ENCODE peak calls at places on chromosomes 4 and X, in ten cellular contexts. N is ovary, E is HFF-Myc, H is GM10248, A is uterus, J is nephron progenitor cell, U is endothelial cell of umbilical vein, Z is OCI-LY7, B is heart left ventricle, G is fibroblast of pulmonary artery. R is an unnamed sample.

GRCh38 chr4:78606530-78607095 is 55.0 kb downstream of the ANXA3 start:
- DNase-seq in H (no peak), B (no peak), A (no peak), E (no peak), U (no peak), J (no peak), Z (no peak), N (no peak), G (no peak), R (no peak)

GRCh38 chrX:79161655-79162054 is 17.2 kb downstream of the GPR174 start:
- DNase-seq in J (no peak), N (no peak), H (peak), B (no peak), Z (peak), U (no peak), E (no peak), A (no peak), G (no peak), R (no peak)

GRCh38 chrX:110914281-110914680 is 118.7 kb upstream of the CHRDL1 start:
- DNase-seq in B (no peak), Z (no peak), J (no peak), G (no peak), A (no peak), E (no peak), U (no peak), H (no peak), N (no peak), R (no peak)

GRCh38 chrX:103831803-103832544 is at the start of gene RAB9B:
- DNase-seq in N (peak), J (peak), Z (no peak), A (peak), H (peak), B (peak), U (peak), G (no peak), E (no peak), R (peak)

GRCh38 chrX:153549807-153550206 is 32.4 kb downstream of the ATP2B3 start:
- DNase-seq in N (no peak), H (no peak), B (no peak), A (no peak), U (no peak), G (no peak), E (no peak), J (no peak), Z (no peak), R (no peak)

GRCh38 chr4:22574880-22575279 is 59.0 kb upstream of the ADGRA3 start:
- DNase-seq in Z (no peak), N (no peak), J (no peak), H (no peak), A (no peak), U (no peak), E (no peak), G (no peak), B (no peak), R (no peak)

GRCh38 chr4:58144721-58145120 is 1034.5 kb upstream of the IGFBP7 start:
- DNase-seq in H (no peak), Z (no peak), U (no peak), E (no peak), G (no peak), A (no peak), N (no peak), J (no peak), B (no peak), R (no peak)

GRCh38 chr4:159240690-159241089 is 137.8 kb downstream of the RAPGEF2 start:
- DNase-seq in N (no peak), H (no peak), B (no peak), A (no peak), E (no peak), J (no peak), U (no peak), G (peak), Z (no peak), R (no peak)

GRCh38 chrX:1599791-1600405 is 8.5 kb downstream of the AKAP17A start:
- DNase-seq in B (no peak), H (no peak), U (no peak), N (no peak), G (no peak), J (no peak), A (no peak), Z (no peak), E (no peak), R (no peak)

GRCh38 chrX:18892881-18893280 is 91.0 kb downstream of the PHKA2 start:
- DNase-seq in B (no peak), A (no peak), G (no peak), U (no peak), E (no peak), Z (no peak), J (no peak), N (no peak), H (no peak), R (no peak)

GRCh38 chrX:70434352-70434866 is 10.2 kb upstream of the DLG3 start:
- DNase-seq in G (peak), H (peak), B (peak), A (peak), J (peak), N (peak), E (no peak), Z (peak), U (peak), R (peak)

GRCh38 chrX:106894392-106894909 is 8.7 kb downstream of the RIPPLY1 start:
- DNase-seq in U (peak), G (peak), N (peak), H (peak), E (peak), Z (peak), B (no peak), A (peak), J (peak), R (peak)

GRCh38 chr4:8032381-8032780 is 92.7 kb upstream of the AFAP1 start:
- DNase-seq in E (no peak), A (no peak), G (no peak), J (no peak), N (no peak), U (no peak), Z (no peak), H (no peak), B (no peak), R (no peak)

GRCh38 chrX:45322820-45323219 is 122.1 kb upstream of the DIPK2B start:
- DNase-seq in E (no peak), Z (no peak), J (no peak), G (peak), U (no peak), B (no peak), A (no peak), H (no peak), N (no peak), R (no peak)

GRCh38 chrX:134294548-134294947 is 57.6 kb downstream of the CCDC160 start:
- DNase-seq in N (no peak), Z (peak), B (no peak), H (no peak), A (no peak), E (no peak), J (no peak), U (peak), G (peak), R (no peak)

GRCh38 chr4:32858971-32859370 is 2138.8 kb downstream of the PCDH7 start:
- DNase-seq in N (no peak), B (no peak), J (no peak), H (no peak), A (no peak), E (peak), U (no peak), G (peak), Z (no peak), R (no peak)

GRCh38 chrX:69093960-69094935 is 71.0 kb downstream of the PJA1 start:
- DNase-seq in N (no peak), G (peak), J (peak), B (no peak), H (peak), A (peak), E (no peak), Z (peak), U (peak), R (peak)

GRCh38 chr4:151438154-151438553 is 29.2 kb downstream of the FHIP1A start:
- DNase-seq in H (no peak), U (no peak), B (no peak), A (no peak), E (no peak), N (no peak), J (no peak), Z (no peak), G (no peak), R (no peak)

GRCh38 chrX:136162827-136163427 is 15.6 kb downstream of the FHL1 start:
- DNase-seq in E (no peak), B (peak), N (no peak), H (peak), J (peak), G (peak), Z (peak), A (peak), U (peak), R (peak)

GRCh38 chr4:137892134-137892533 is 350.0 kb downstream of the SLC7A11 start:
- DNase-seq in N (no peak), U (no peak), J (no peak), G (no peak), B (no peak), Z (no peak), A (no peak), H (no peak), E (no peak), R (no peak)

GRCh38 chr4:150229538-150229937 is 151.3 kb downstream of the DCLK2 start:
- DNase-seq in A (no peak), H (no peak), E (no peak), N (no peak), B (no peak), J (no peak), Z (no peak), G (peak), U (peak), R (no peak)

GRCh38 chr4:112348488-112349158 is 51.5 kb downstream of the ALPK1 start:
- DNase-seq in H (no peak), U (peak), Z (no peak), N (no peak), J (peak), B (peak), A (no peak), G (peak), E (peak), R (peak)

GRCh38 chr4:171954650-171955049 is 141.4 kb downstream of the GALNTL6 start:
- DNase-seq in E (no peak), G (no peak), H (no peak), N (no peak), Z (no peak), B (no peak), A (no peak), J (no peak), U (no peak), R (no peak)

GRCh38 chr4:84803720-84804119 is 162.8 kb downstream of the WDFY3 start:
- DNase-seq in B (no peak), J (no peak), N (no peak), H (no peak), Z (no peak), U (peak), A (no peak), G (no peak), E (no peak), R (no peak)

GRCh38 chr4:176238819-176239218 is 30.2 kb downstream of the ASB5 start:
- DNase-seq in J (no peak), A (no peak), U (peak), G (peak), Z (no peak), N (no peak), H (no peak), E (no peak), B (no peak), R (no peak)

GRCh38 chrX:143664302-143664701 is 28.4 kb upstream of the SLITRK4 start:
- DNase-seq in J (no peak), Z (peak), E (no peak), B (no peak), N (no peak), H (no peak), G (peak), U (no peak), A (no peak), R (peak)

GRCh38 chrX:143663755-143664154 is 27.9 kb upstream of the SLITRK4 start:
- DNase-seq in G (peak), J (no peak), N (no peak), H (no peak), Z (no peak), A (no peak), E (no peak), U (no peak), B (no peak), R (no peak)

GRCh38 chrX:143669395-143669794 is 33.5 kb upstream of the SLITRK4 start:
- DNase-seq in E (no peak), A (no peak), U (no peak), N (no peak), Z (no peak), J (no peak), H (no peak), G (peak), B (no peak), R (no peak)
- TF ChIP-seq CTCF in E (no peak), A (no peak), U (no peak), N (no peak), Z (peak), J (peak), H (no peak), G (peak), B (peak), R (peak)

GRCh38 chrX:150063673-150064072 is 125.4 kb upstream of the EOLA2 start:
- DNase-seq in H (no peak), G (no peak), N (no peak), E (no peak), B (no peak), A (no peak), J (no peak), Z (no peak), U (no peak), R (no peak)

GRCh38 chrX:150063138-150063518 is 124.8 kb upstream of the EOLA2 start:
- DNase-seq in A (no peak), H (no peak), J (no peak), Z (no peak), N (no peak), E (no peak), U (no peak), B (no peak), G (no peak), R (no peak)

GRCh38 chrX:150058728-150059127 is 120.4 kb upstream of the EOLA2 start:
- DNase-seq in E (no peak), B (no peak), Z (no peak), A (no peak), U (no peak), G (no peak), N (no peak), J (no peak), H (no peak), R (no peak)

GRCh38 chrX:150060406-150060805 is 122.1 kb upstream of the EOLA2 start:
- DNase-seq in Z (no peak), N (no peak), G (no peak), J (no peak), U (no peak), A (no peak), E (no peak), B (no peak), H (no peak), R (no peak)

GRCh38 chrX:150062292-150063137 is 124.2 kb upstream of the EOLA2 start:
- DNase-seq in E (peak), H (no peak), A (no peak), G (peak), J (no peak), N (no peak), U (peak), Z (no peak), B (no peak), R (no peak)
- TF ChIP-seq CTCF in E (no peak), H (no peak), A (no peak), G (peak), J (no peak), N (no peak), U (no peak), Z (no peak), B (no peak), R (no peak)

GRCh38 chrX:119783026-119783425 is 8.4 kb downstream of the RPL39 start:
- DNase-seq in N (no peak), A (no peak), U (no peak), Z (no peak), J (no peak), B (no peak), E (no peak), G (no peak), H (no peak), R (no peak)

GRCh38 chrX:119784747-119785446 is 6.5 kb downstream of the RPL39 start:
- DNase-seq in H (peak), N (no peak), J (peak), Z (peak), G (peak), U (peak), B (no peak), A (no peak), E (no peak), R (peak)
- TF ChIP-seq CTCF in H (peak), N (no peak), J (peak), Z (peak), G (peak), U (peak), B (peak), A (no peak), E (peak), R (peak)

DNA sequence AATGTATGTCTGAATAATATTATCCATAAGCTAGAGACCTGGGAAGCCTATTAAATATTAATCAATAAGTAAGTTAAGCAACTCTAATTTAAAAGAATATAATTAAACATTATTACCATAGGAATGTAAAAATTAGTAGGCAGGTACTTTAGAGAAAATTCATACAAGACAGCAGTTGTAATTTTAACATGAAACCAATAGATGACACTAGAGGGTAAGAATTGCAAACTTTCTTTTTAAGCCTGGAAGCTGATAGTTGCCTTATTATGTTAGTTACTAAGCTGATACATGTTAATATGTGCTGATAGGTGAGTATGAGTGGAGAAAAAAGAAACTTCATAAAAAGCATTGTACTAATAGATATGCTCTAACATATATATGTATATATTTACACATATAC is 1157.4 kb downstream of the FAM133A start:
- DNase-seq in J (no peak), G (peak), Z (no peak), A (no peak), E (no peak), H (no peak), U (no peak), B (no peak), N (no peak), R (no peak)
- TF ChIP-seq CTCF in J (peak), G (peak), Z (peak), A (no peak), E (no peak), H (peak), U (no peak), B (peak), N (no peak), R (peak)

DNA sequence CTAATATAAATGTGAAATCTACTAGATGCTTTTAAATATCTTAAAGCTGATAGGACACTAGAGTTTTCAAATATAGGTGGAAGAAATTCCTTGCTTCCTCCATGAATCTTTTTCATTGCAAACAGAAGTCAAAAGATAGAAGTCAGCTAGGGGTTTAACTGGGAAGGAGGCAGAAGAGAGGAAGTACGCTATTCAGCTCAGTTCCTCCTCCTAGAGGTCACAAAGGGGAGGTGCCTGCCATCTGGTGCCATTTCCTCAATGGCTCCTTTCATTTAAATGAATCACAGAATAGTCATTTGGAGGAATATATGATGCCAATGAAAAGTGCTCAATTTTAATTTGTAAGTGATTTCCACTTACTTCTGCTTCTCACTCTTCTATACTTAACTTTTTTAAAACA is 8.5 kb downstream of the COL25A1 start:
- DNase-seq in B (no peak), A (no peak), G (peak), N (no peak), E (no peak), H (no peak), Z (peak), J (peak), U (no peak), R (no peak)
- TF ChIP-seq CTCF in B (peak), A (no peak), G (peak), N (no peak), E (peak), H (peak), Z (peak), J (peak), U (no peak), R (peak)

DNA sequence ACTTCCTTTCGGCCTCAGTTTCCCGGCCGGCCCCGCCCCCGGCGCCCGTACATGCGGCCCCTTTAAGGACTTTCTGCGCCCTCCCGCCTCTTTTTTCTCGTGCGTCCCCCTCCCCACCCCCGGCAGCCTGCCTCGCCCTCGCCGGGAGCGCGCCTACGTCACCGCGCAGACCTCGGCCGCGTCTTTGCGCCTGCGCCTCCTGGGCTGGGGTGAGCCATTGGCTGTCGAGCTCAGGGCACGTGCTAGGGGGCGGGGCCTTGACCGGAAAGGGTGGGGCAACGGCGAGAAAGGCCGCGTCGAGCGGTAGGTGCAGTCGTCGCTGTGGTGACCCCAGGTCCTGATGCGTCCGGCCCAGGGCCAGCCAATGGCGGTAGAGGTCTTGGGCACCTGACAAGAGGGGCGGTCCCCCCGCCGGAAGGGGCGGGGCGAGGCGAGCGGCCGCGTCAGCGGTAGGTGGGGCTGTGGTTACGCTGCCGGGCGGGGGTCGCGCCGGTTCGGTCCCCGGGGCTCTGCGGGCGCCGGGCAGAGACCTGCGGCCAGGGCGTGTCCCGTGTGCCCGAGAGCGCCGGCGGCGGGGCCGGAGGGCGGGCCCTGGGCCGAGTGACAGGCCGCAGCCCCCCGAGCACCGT is at the start of gene UVSSA:
- DNase-seq in G (peak), N (peak), A (peak), J (peak), B (peak), H (peak), Z (peak), E (peak), U (peak), R (peak)
- TF ChIP-seq CTCF in G (no peak), N (no peak), A (peak), J (no peak), B (peak), H (no peak), Z (no peak), E (no peak), U (no peak), R (no peak)

DNA sequence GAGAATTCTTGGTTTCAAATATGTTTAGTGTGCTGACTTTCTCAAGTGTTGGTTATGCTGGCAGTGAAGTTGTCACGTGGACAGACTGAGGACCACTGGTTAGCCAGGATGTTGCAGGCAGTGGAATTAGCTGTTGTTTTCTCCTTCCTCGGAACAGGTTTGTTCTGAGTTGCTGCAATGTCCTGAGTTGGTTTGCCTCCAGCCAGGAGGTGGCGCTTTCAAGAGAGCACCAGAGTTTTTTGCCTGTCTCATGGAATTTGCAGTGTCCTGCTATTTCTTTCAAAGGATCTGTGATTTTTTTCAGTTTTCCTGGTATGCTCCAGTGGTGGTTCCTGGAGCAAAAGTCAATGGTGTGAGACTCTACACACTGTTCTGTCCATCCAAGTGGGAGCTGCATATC is 158.1 kb upstream of the CXorf66 start:
- DNase-seq in U (no peak), B (no peak), E (no peak), Z (no peak), G (peak), N (no peak), J (peak), A (no peak), H (no peak), R (no peak)
- TF ChIP-seq CTCF in U (no peak), B (no peak), E (no peak), Z (peak), G (peak), N (no peak), J (peak), A (no peak), H (peak), R (peak)

GRCh38 chr4:11626046-11626445 is 197.4 kb upstream of the HS3ST1 start:
- DNase-seq in G (no peak), E (no peak), N (no peak), J (no peak), Z (no peak), A (no peak), B (no peak), U (no peak), H (no peak), R (no peak)

GRCh38 chr4:11624370-11624769 is 195.7 kb upstream of the HS3ST1 start:
- DNase-seq in A (no peak), Z (no peak), N (no peak), J (no peak), H (no peak), U (no peak), B (no peak), G (no peak), E (no peak), R (no peak)

GRCh38 chr4:11622961-11623725 is 194.4 kb upstream of the HS3ST1 start:
- DNase-seq in N (no peak), Z (no peak), B (no peak), G (no peak), U (no peak), E (no peak), H (no peak), A (no peak), J (no peak), R (no peak)

GRCh38 chr4:11625206-11625605 is 196.5 kb upstream of the HS3ST1 start:
- DNase-seq in E (no peak), A (peak), H (no peak), N (no peak), B (peak), Z (no peak), J (no peak), G (no peak), U (peak), R (no peak)

GRCh38 chr4:11623726-11624037 is 195.0 kb upstream of the HS3ST1 start:
- DNase-seq in U (peak), E (no peak), A (peak), H (no peak), N (no peak), Z (no peak), J (no peak), G (peak), B (no peak), R (no peak)
- TF ChIP-seq CTCF in U (peak), E (no peak), A (peak), H (peak), N (no peak), Z (peak), J (peak), G (peak), B (peak), R (peak)

GRCh38 chrX:30308263-30309138 is 689 bp downstream of the NR0B1 start:
- DNase-seq in N (peak), G (peak), A (no peak), Z (no peak), E (no peak), B (no peak), H (peak), U (peak), J (peak), R (peak)
- TF ChIP-seq CTCF in N (no peak), G (peak), A (no peak), Z (no peak), E (peak), B (no peak), H (no peak), U (peak), J (peak), R (peak)